ENCODE peak calls at places on chromosomes 2 and 18, in five cellular contexts. U, K, T, I and J are unnamed samples.

GRCh38 chr2:204973546-204974071 is 428.3 kb downstream of the PARD3B start:
- DNase-seq in U (no peak), K (no peak), T (no peak), I (no peak), J (no peak)

GRCh38 chr2:150997066-150997465 is 264.6 kb downstream of the RBM43 start:
- DNase-seq in U (no peak), K (no peak), T (no peak), I (no peak), J (no peak)

GRCh38 chr18:3357516-3357915 is 92.5 kb upstream of the TGIF1 start:
- DNase-seq in U (peak), K (no peak), T (no peak), I (no peak), J (no peak)

GRCh38 chr2:25301453-25302352 is 40.0 kb downstream of the DNMT3A start:
- DNase-seq in U (no peak), K (no peak), T (no peak), I (peak), J (no peak)

GRCh38 chr2:71609029-71609428 is 155.7 kb downstream of the DYSF start:
- DNase-seq in U (peak), K (no peak), T (no peak), I (no peak), J (no peak)

GRCh38 chr2:195414479-195414878 is 242.5 kb upstream of the SLC39A10 start:
- DNase-seq in U (no peak), K (no peak), T (no peak), I (no peak), J (no peak)

GRCh38 chr2:159265171-159265576 is 21.3 kb downstream of the WDSUB1 start:
- DNase-seq in U (no peak), K (no peak), T (no peak), I (no peak), J (no peak)

GRCh38 chr18:74172697-74173433 is 24.5 kb downstream of the TIMM21 start:
- DNase-seq in U (peak), K (peak), T (no peak), I (no peak), J (peak)

GRCh38 chr2:110679337-110679707 is 1.5 kb upstream of the BUB1 start:
- DNase-seq in U (no peak), K (no peak), T (no peak), I (no peak), J (no peak)